ENCODE peak calls at places on chromosome 11, in seven cellular contexts. U is GM13976, P is natural killer cell, N is neural crest cell, T is upper lobe of right lung, Q is HFFc6, K is AG09309. O is an unnamed sample.

GRCh38 chr11:96319901-96320656 is 22.9 kb downstream of the MAML2 start:
- DNase-seq in P (no peak), Q (no peak), K (no peak), T (no peak), U (no peak), N (no peak), O (no peak)

GRCh38 chr11:128497057-128497957 is 90.1 kb downstream of the ETS1 start:
- DNase-seq in N (no peak), P (no peak), U (no peak), T (no peak), Q (peak), K (peak), O (peak)

GRCh38 chr11:65872555-65873279 is at the start of gene EFEMP2:
- DNase-seq in Q (no peak), K (no peak), T (peak), P (no peak), U (no peak), N (no peak), O (no peak)

GRCh38 chr11:67288198-67288451 is 978 bp upstream of the ANKRD13D start:
- DNase-seq in U (no peak), N (no peak), T (no peak), K (no peak), Q (no peak), P (no peak), O (no peak)

GRCh38 chr11:86219291-86220193 is 25.0 kb upstream of the EED start:
- DNase-seq in K (no peak), T (no peak), Q (no peak), U (no peak), N (no peak), P (no peak), O (no peak)

GRCh38 chr11:95092549-95093324 is 3.1 kb downstream of the ENDOD1 start:
- DNase-seq in K (no peak), N (peak), P (no peak), Q (peak), U (no peak), T (no peak), O (no peak)

GRCh38 chr11:113201055-113201818 is 113.1 kb upstream of the TTC12 start:
- DNase-seq in P (no peak), K (no peak), N (peak), T (no peak), Q (no peak), U (no peak), O (no peak)

GRCh38 chr11:126282742-126283591 is at the start of gene TIRAP:
- DNase-seq in Q (peak), K (no peak), P (peak), N (peak), U (peak), T (peak), O (no peak)

GRCh38 chr11:84947970-84948600 is 679.1 kb downstream of the DLG2 start:
- DNase-seq in P (no peak), N (no peak), K (no peak), Q (no peak), U (no peak), T (no peak), O (no peak)

GRCh38 chr11:27524155-27524554 is 17.6 kb upstream of the LIN7C start:
- DNase-seq in K (no peak), Q (peak), P (no peak), N (no peak), U (no peak), T (no peak), O (no peak)

GRCh38 chr11:113351061-113351460 is 36.5 kb upstream of the ANKK1 start:
- DNase-seq in T (no peak), U (no peak), P (no peak), Q (no peak), K (no peak), N (no peak), O (no peak)

GRCh38 chr11:130904380-130904779 is 11.9 kb downstream of the SNX19 start:
- DNase-seq in K (no peak), T (no peak), P (no peak), Q (no peak), N (no peak), U (no peak), O (no peak)

GRCh38 chr11:61828379-61828628 is 204 bp downstream of the FADS2 start:
- DNase-seq in T (no peak), N (no peak), K (no peak), Q (no peak), U (no peak), P (no peak), O (no peak)

GRCh38 chr11:61827573-61828378 is at the start of gene FADS2:
- DNase-seq in T (peak), Q (peak), U (peak), K (peak), N (peak), P (peak), O (peak)

GRCh38 chr11:61829806-61830205 is 1.7 kb downstream of the FADS2 start:
- DNase-seq in Q (no peak), P (no peak), N (no peak), T (no peak), U (no peak), K (no peak), O (no peak)

GRCh38 chr11:61830318-61831105 is 2.4 kb downstream of the FADS2 start:
- DNase-seq in U (no peak), Q (peak), N (no peak), K (no peak), P (no peak), T (no peak), O (no peak)

DNA sequence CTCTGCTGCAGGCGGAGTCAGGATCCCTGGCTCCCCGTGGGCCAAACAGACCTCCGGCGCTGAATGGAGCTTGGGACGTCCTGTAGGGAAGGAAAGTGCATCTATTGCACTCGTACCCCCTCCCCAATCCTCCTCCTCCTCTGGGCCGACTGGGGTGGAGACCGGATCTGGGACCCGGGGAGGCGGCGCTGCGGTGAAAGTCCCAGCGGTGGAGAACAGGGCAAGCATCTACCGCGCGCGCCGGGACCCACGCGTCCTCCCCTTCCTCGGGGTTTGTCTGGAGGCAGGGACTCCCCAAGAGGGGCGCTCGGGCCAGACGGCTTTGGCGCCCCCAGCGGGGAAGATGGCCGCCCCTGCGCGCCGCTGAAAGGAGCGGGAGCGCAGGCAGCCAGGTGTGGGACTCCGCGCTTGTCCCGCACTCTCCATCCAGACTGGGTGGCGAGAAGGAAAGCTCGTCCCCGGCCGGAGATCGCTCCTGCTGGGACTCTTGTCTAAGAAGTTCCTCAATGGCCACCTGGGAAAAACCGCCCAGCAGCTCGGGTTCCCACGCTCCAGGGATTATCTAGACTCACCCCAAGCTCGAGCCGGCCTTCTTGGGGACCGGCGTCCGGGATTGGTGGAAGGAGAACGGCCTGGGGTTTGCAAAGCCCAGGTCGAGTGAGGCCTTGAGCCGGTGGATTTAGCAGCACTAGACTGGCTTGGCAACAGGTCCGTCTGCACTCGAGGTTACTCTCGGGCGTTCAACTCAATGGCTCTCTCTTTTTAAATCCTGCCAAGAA is 718 bp downstream of the FADS2 start:
- DNase-seq in K (no peak), U (peak), T (peak), N (peak), P (peak), Q (no peak), O (no peak)
- TF ChIP-seq CTCF in K (peak), U (peak), T (peak), N (peak), P (peak), Q (peak), O (peak)

DNA sequence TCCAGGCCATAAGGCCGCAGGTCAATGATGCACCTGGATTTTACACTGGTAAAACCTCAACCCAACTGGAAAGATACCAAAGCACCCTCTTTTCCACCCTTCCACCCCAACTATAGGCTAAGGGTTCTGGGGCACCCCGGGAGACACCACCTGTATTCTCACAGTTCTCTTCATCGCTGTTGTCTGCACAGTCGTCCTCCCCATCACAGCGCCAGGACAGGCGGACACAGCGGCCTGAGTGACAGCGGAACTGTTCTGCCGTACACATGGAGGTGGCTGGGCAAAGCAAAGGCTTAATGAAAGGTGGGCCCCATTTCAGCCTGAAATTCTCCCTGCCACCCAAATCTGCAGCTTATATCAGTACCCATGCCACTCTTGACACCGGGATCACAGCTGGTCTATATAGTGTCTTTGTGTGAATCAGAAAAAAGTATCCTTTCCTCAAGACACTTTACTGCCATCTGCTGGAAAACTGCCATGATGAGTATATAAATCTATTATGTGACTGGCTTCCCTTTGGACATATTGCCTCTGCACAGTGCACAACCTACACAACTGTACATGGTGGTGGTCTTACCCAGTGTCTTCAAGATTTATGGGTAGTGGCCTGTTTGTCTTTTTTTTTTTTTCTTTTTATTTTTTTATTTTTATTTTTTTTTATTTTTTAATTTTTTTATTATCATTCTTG is 21.5 kb downstream of the LRP4 start:
- DNase-seq in U (peak), P (no peak), N (no peak), T (no peak), K (no peak), Q (peak), O (no peak)
- TF ChIP-seq CTCF in U (peak), P (no peak), N (peak), T (peak), K (no peak), Q (peak), O (peak)

GRCh38 chr11:118485273-118485672 is 42.0 kb upstream of the TTC36 start:
- DNase-seq in N (no peak), Q (no peak), U (no peak), T (no peak), K (no peak), P (no peak), O (no peak)
- TF ChIP-seq CTCF in N (peak), Q (peak), U (no peak), T (no peak), K (no peak), P (peak), O (peak)

GRCh38 chr11:7640826-7641225 is 32.5 kb downstream of the CYB5R2 start:
- DNase-seq in N (no peak), K (no peak), P (no peak), Q (no peak), T (no peak), U (no peak), O (no peak)

GRCh38 chr11:7638710-7639642 is 34.3 kb downstream of the CYB5R2 start:
- DNase-seq in Q (no peak), N (no peak), P (no peak), U (no peak), T (no peak), K (no peak), O (no peak)

GRCh38 chr11:7643323-7643722 is 30.0 kb downstream of the CYB5R2 start:
- DNase-seq in P (no peak), K (no peak), T (no peak), Q (no peak), N (no peak), U (no peak), O (no peak)

GRCh38 chr11:7639643-7640025 is 33.7 kb downstream of the CYB5R2 start:
- DNase-seq in T (no peak), N (no peak), U (no peak), P (no peak), Q (no peak), K (no peak), O (no peak)

GRCh38 chr11:7642747-7643146 is 30.6 kb downstream of the CYB5R2 start:
- DNase-seq in K (no peak), P (no peak), U (no peak), Q (no peak), T (no peak), N (no peak), O (no peak)
- TF ChIP-seq CTCF in K (no peak), P (no peak), U (no peak), Q (no peak), T (no peak), N (no peak), O (no peak)

GRCh38 chr11:45097721-45098493 is 48.5 kb upstream of the PRDM11 start:
- DNase-seq in K (no peak), T (no peak), U (no peak), N (peak), Q (peak), P (peak), O (no peak)
- TF ChIP-seq CTCF in K (no peak), T (no peak), U (no peak), N (no peak), Q (no peak), P (no peak), O (no peak)